ENCODE peak calls at places on chromosomes 1 and 21, in four cellular contexts. A is cardiac muscle cell, Y is GM23338, E is esophagus squamous epithelium. L is an unnamed sample. For H3K36me3, the result is how much of the 10 kb centered on the place peaks cover.

GRCh38 chr1:114108741-114109255 is 44.9 kb downstream of the SYT6 start:
- DNase-seq in A (peak), Y (no peak), E (no peak), L (no peak)

GRCh38 chr1:44632511-44633072 is 41.7 kb downstream of the TMEM53 start:
- DNase-seq in A (peak), Y (peak), E (no peak), L (no peak)

GRCh38 chr21:39715804-39716397 is 29.1 kb upstream of the IGSF5 start:
- DNase-seq in A (peak), Y (peak), E (no peak), L (no peak)

GRCh38 chr1:44040856-44041255 is 9.6 kb upstream of the SLC6A9 start:
- DNase-seq in A (peak), Y (no peak), E (no peak), L (no peak)

GRCh38 chr1:178961331-178961730 is 64.4 kb upstream of the FAM20B start:
- DNase-seq in A (no peak), Y (no peak), E (no peak), L (no peak)

GRCh38 chr1:236997882-236998281 is 6.4 kb downstream of the MT1HL1 start:
- DNase-seq in A (no peak), Y (peak), E (no peak), L (peak)

GRCh38 chr1:22712502-22713271 is 2.0 kb downstream of the EPHB2 start:
- DNase-seq in A (peak), Y (no peak), E (no peak), L (no peak)

GRCh38 chr1:34684246-34684645 is 70.6 kb upstream of the GJB5 start:
- DNase-seq in A (no peak), Y (peak), E (no peak), L (no peak)

GRCh38 chr1:38114231-38114630 is 67.6 kb upstream of the POU3F1 start:
- DNase-seq in A (peak), Y (no peak), E (no peak), L (no peak)

GRCh38 chr1:150895618-150896017 is 8.7 kb downstream of the CTXND2 start:
- DNase-seq in A (no peak), Y (no peak), E (no peak), L (no peak)

GRCh38 chr1:56061824-56062223 is 517.5 kb downstream of the PLPP3 start:
- DNase-seq in A (no peak), Y (no peak), E (no peak), L (no peak)

GRCh38 chr1:200653022-200653462 is 16.7 kb downstream of the DDX59 start:
- DNase-seq in A (no peak), Y (no peak), E (no peak), L (no peak)

GRCh38 chr1:221439734-221440436 is 302.0 kb downstream of the DUSP10 start:
- DNase-seq in A (peak), Y (no peak), E (no peak), L (no peak)

GRCh38 chr21:17441370-17441769 is 71.5 kb upstream of the CXADR start:
- DNase-seq in A (peak), Y (peak), E (no peak), L (peak)

GRCh38 chr1:5734414-5734813 is 257.8 kb downstream of the NPHP4 start:
- DNase-seq in A (no peak), Y (no peak), E (no peak), L (peak)

GRCh38 chr1:152946248-152946647 is 758 bp upstream of the SPRR5 start:
- DNase-seq in A (no peak), Y (no peak), E (no peak), L (no peak)

GRCh38 chr1:53733975-53734649 is 4.9 kb downstream of the GLIS1 start:
- DNase-seq in A (no peak), Y (no peak), E (no peak), L (no peak)

GRCh38 chr1:53733447-53733931 is 5.5 kb downstream of the GLIS1 start:
- DNase-seq in A (no peak), Y (no peak), E (no peak), L (no peak)

GRCh38 chr1:53731779-53732305 is 7.1 kb downstream of the GLIS1 start:
- DNase-seq in A (no peak), Y (no peak), E (no peak), L (no peak)

GRCh38 chr1:53732409-53732808 is 6.6 kb downstream of the GLIS1 start:
- DNase-seq in A (no peak), Y (no peak), E (no peak), L (no peak)

GRCh38 chr1:53732912-53733317 is 6.0 kb downstream of the GLIS1 start:
- DNase-seq in A (peak), Y (no peak), E (no peak), L (no peak)
- H3K4me3 ChIP-seq in A (no peak), Y (no peak), E (no peak), L (no peak)

DNA sequence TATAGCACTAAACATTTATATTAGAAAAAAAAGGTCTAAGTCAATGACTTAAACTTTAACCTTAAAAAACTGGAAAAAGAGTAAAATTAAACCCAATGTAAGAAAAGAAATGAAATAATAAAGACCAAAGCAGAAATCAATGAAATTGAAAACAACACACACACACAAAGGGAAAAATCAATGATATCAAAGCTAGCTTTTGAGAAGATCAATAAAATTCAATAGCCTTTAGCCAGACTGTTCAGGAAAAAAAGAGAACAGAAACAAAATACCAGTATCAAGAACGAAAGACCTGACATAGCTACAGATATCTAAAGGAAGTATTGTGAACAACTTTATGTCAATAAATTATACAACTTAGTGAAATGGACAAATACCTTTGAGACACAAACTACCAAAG is 7.1 kb downstream of the DHCR24 start:
- DNase-seq in A (no peak), Y (no peak), E (no peak), L (no peak)
- H3K36me3 ChIP-seq in A (under half), Y (half or more), E (under half), L (under half)

GRCh38 chr21:29155118-29155932 is 24.9 kb downstream of the MAP3K7CL start:
- DNase-seq in A (peak), Y (peak), E (no peak), L (peak)
- TF ChIP-seq CTCF in A (peak), Y (no peak), E (no peak), L (no peak)

GRCh38 chr21:45478816-45479669 is 63.2 kb downstream of the SLC19A1 start:
- DNase-seq in A (no peak), Y (no peak), E (no peak), L (no peak)

GRCh38 chr21:45476582-45476981 is 65.7 kb downstream of the SLC19A1 start:
- DNase-seq in A (no peak), Y (no peak), E (no peak), L (no peak)

GRCh38 chr21:45475797-45476570 is 66.3 kb downstream of the SLC19A1 start:
- DNase-seq in A (no peak), Y (no peak), E (no peak), L (no peak)

GRCh38 chr21:45478115-45478801 is 64.0 kb downstream of the SLC19A1 start:
- DNase-seq in A (peak), Y (peak), E (no peak), L (peak)

DNA sequence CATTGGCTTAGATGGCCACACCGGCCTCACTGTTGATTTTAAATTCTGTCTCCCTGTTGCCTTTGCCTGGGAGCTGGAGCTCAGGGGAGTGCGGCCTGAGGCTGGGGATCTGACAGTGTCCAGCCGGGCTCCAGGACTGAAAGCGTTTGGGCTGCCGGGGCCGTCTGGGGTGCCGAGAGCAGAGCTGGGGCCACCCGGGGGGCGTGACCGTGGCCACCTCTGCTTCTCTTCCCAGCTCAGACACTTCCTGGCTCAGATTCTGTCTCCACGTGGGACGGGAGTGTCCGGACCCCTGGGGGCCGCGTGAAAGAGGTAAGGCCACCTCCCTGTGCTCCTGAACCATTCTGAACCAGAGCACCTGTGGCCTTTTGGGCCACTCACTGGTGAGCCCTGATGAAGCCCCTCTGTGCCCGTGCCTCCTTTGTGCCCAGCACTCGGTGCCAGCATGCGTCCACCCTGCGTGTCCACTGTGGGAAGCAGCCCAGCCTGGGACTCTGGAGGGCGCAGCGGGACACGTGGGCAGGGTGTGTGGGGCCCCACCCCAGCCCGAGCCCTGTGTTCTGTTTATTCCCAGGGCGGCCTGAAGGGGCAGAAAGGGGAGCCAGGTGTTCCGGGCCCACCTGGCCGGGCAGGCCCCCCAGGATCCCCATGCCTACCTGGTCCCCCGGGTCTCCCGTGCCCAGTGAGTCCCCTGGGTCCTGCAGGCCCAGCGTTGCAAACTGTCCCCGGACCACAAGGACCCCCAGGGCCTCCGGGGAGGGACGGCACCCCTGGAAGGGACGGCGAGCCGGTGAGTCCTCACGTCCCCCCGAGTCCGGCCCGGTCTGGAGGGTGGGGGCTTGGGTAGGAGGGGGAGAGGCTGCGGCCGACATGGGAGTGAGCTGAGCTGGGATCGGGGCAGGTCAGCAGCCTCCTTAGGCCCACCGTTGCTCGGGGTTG is 64.8 kb downstream of the SLC19A1 start:
- DNase-seq in A (no peak), Y (no peak), E (no peak), L (no peak)
- H3K4me3 ChIP-seq in A (no peak), Y (no peak), E (no peak), L (peak)

DNA sequence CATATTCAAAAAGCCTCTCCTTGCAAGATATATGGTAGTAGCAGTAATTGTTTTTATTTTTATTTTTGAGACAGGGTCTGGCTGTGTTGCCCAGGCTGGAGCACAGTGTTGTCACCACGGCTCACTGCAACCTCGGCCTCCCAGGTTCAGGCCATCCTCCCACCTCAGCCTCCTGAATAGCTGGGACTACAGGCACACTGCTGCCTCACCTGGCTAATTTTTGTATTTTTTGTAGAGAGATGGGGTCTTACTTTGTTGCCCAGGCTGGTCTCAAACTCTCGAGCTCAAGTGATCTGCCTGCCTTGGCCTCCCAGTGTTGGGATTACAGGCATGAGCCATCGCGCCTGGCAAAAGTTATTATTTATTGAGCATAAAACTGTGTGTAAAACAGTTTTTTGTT is 38.4 kb downstream of the SLC66A1 start:
- DNase-seq in A (no peak), Y (no peak), E (no peak), L (no peak)
- H3K36me3 ChIP-seq in A (under half), Y (under half), E (under half), L (half or more)

GRCh38 chr1:185426761-185427698 is 110.0 kb upstream of the IVNS1ABP start:
- DNase-seq in A (peak), Y (peak), E (no peak), L (no peak)
- TF ChIP-seq CTCF in A (no peak), Y (no peak), E (no peak), L (no peak)

DNA sequence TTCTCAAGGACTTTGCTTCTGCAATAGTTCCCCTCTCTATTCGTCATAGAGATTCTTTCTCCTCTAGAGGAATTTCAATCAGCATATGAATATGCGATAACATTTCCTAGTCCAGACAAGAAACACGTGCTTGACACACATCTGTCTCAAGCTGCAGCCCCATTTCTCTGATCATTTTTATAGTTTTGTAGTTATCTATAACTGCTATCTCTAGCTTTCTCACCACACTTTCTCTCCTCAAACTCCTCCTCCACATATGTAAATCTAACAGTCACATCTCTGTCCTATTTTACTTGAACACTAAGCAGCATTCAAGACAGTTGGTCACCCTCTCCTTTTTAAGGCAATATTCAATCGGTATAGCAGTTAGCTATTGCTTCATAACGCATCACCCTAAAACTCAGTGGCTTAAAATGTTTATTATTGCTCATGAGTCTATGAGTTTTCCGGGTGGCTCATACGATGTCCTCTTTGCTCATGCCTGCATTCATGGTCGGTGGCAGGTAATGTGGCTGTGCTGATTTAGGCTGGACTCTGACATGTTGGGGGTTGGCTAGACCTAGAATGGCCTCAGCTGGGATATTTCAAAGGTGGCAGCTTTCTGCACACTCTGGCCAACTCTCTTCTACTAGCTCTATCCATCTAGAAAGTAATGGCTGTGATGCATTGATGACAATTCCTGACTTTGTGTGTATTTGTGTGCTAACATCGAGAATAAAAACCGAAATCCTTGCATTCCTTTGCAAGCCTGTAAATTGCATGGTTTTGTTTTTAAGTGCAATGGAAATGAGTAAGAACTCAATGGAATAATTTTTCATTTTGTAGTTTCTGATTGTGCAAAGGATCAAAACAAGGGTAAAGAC is 20.6 kb downstream of the ATP6V1G3 start:
- DNase-seq in A (peak), Y (no peak), E (no peak), L (no peak)
- H3K4me3 ChIP-seq in A (no peak), Y (no peak), E (no peak), L (no peak)

L was measured in lower lobe of right lung.